ENCODE peak calls at places on chromosomes 5 and 9, in nine cellular contexts. Q, P, T, L, D, E, C, M and H are unnamed samples.
A peak's percentile ranks its signal among the peaks of the same experiment; 100 is the strongest.

GRCh38 chr5:130164966-130165365 is 260.7 kb downstream of the CHSY3 start:
- DNase-seq in T (no peak), Q (no peak), M (no peak), L (no peak), E (no peak), C (no peak), D (peak; percentile 27), P (peak; percentile 10), H (no peak)

GRCh38 chr5:45252991-45253390 is 443.2 kb downstream of the HCN1 start:
- DNase-seq in E (no peak), M (no peak), D (no peak), L (no peak), Q (no peak), P (no peak), C (no peak), T (no peak), H (no peak)

GRCh38 chr5:147175516-147176097 is 59.2 kb upstream of the STK32A start:
- DNase-seq in C (no peak), L (no peak), D (no peak), E (no peak), Q (no peak), P (no peak), M (no peak), T (no peak), H (no peak)

GRCh38 chr5:56581426-56581825 is 233.9 kb upstream of the MAP3K1 start:
- DNase-seq in M (no peak), E (no peak), L (no peak), C (no peak), Q (no peak), D (no peak), P (no peak), T (no peak), H (no peak)

GRCh38 chr5:88883566-88884434 is 816 bp upstream of the MEF2C start:
- DNase-seq in D (peak; percentile 72), T (peak; percentile 34), M (peak; percentile 73), L (peak; percentile 93), P (peak; percentile 18), Q (peak; percentile 50), C (peak; percentile 76), E (no peak), H (peak; percentile 87)

GRCh38 chr9:123637940-123638634 is 282.1 kb downstream of the CRB2 start:
- DNase-seq in T (no peak), Q (no peak), E (no peak), P (no peak), L (no peak), C (no peak), D (peak; percentile 8), M (no peak), H (no peak)

GRCh38 chr5:138077064-138077696 is 6.7 kb upstream of the WNT8A start:
- DNase-seq in P (peak; percentile 73), M (peak; percentile 50), C (peak; percentile 89), Q (peak; percentile 62), D (peak; percentile 23), L (peak; percentile 77), E (peak; percentile 66), T (peak; percentile 72), H (no peak)

GRCh38 chr5:80238778-80239679 is 16.8 kb downstream of the SERINC5 start:
- DNase-seq in E (no peak), C (peak; percentile 71), M (peak; percentile 72), P (no peak), T (peak; percentile 72), Q (no peak), L (peak; percentile 81), D (peak; percentile 77), H (no peak)

GRCh38 chr5:88884435-88884877 is 1.5 kb upstream of the MEF2C start:
- DNase-seq in C (no peak), Q (no peak), T (no peak), L (no peak), P (no peak), D (no peak), M (no peak), E (no peak), H (no peak)

GRCh38 chr5:35198681-35199080 is 31.6 kb downstream of the PRLR start:
- DNase-seq in L (no peak), T (no peak), P (no peak), C (no peak), E (no peak), M (no peak), D (no peak), Q (no peak), H (no peak)

GRCh38 chr9:86772289-86772982 is 174.9 kb downstream of the GAS1 start:
- DNase-seq in E (no peak), M (no peak), C (no peak), T (no peak), P (no peak), D (no peak), Q (no peak), L (no peak), H (no peak)

GRCh38 chr9:37596504-37596903 is 4.1 kb upstream of the TOMM5 start:
- DNase-seq in D (no peak), C (no peak), E (no peak), L (no peak), P (no peak), M (no peak), Q (no peak), T (no peak), H (no peak)

GRCh38 chr5:125083932-125084331 is 337.5 kb upstream of the ZNF608 start:
- DNase-seq in M (no peak), L (no peak), P (no peak), D (peak; percentile 82), C (no peak), Q (no peak), E (no peak), T (no peak), H (no peak)

GRCh38 chr5:74367241-74367733 is 273.2 kb downstream of the ENC1 start:
- DNase-seq in E (no peak), M (peak; percentile 24), C (no peak), D (no peak), P (no peak), Q (no peak), T (no peak), L (no peak), H (no peak)

GRCh38 chr5:178110511-178110910 is 2.8 kb upstream of the N4BP3 start:
- DNase-seq in Q (no peak), P (no peak), M (no peak), L (no peak), D (no peak), C (no peak), E (no peak), T (no peak), H (no peak)

GRCh38 chr9:137070906-137071275 is 534 bp upstream of the SAPCD2 start:
- DNase-seq in C (no peak), E (no peak), M (peak; percentile 72), T (no peak), Q (no peak), P (no peak), L (no peak), D (no peak), H (no peak)

GRCh38 chr5:4653475-4653874 is 486.7 kb upstream of the ADAMTS16 start:
- DNase-seq in C (no peak), D (no peak), Q (no peak), E (no peak), M (no peak), T (no peak), L (no peak), P (no peak), H (no peak)

GRCh38 chr9:100425758-100426157 is 1.2 kb upstream of the MSANTD3 start:
- DNase-seq in P (no peak), Q (no peak), C (no peak), M (no peak), D (peak; percentile 11), L (no peak), T (no peak), E (no peak), H (no peak)
- H3K27ac ChIP-seq in P (peak overlapping the region; percentile 99), Q (peak overlapping the region; percentile 73), C (no peak overlapping the region), M (peak overlapping the region; percentile 87), D (peak overlapping the region; percentile 99), L (peak overlapping the region; percentile 92), T (peak overlapping the region; percentile 88), E (peak overlapping the region; percentile 94), H (peak overlapping the region; percentile 93)

GRCh38 chr9:75238311-75238976 is 150.1 kb downstream of the OSTF1 start:
- DNase-seq in D (peak; percentile 6), P (peak; percentile 65), Q (peak; percentile 62), M (no peak), T (peak; percentile 60), E (peak; percentile 45), L (no peak), C (peak; percentile 71), H (no peak)
- TF ChIP-seq CTCF in D (peak; percentile 47), P (peak; percentile 36), Q (peak; percentile 66), M (peak; percentile 54), T (no peak), E (peak; percentile 64), L (peak; percentile 80), C (peak; percentile 91), H (peak; percentile 37)

GRCh38 chr9:121013911-121014310 is 36.2 kb downstream of the C5 start:
- DNase-seq in M (no peak), P (no peak), L (no peak), E (no peak), Q (no peak), T (no peak), D (no peak), C (no peak), H (no peak)
- H3K27ac ChIP-seq in M (no peak overlapping the region), P (no peak overlapping the region), L (no peak overlapping the region), E (no peak overlapping the region), Q (no peak overlapping the region), T (no peak overlapping the region), D (no peak overlapping the region), C (no peak overlapping the region), H (no peak overlapping the region)

GRCh38 chr9:696332-697090 is 145.0 kb upstream of the DMRT1 start:
- DNase-seq in D (peak; percentile 83), P (peak; percentile 47), M (peak; percentile 45), T (no peak), Q (no peak), E (no peak), L (peak; percentile 88), C (no peak), H (no peak)
- TF ChIP-seq CTCF in D (peak; percentile 31), P (no peak), M (peak; percentile 48), T (no peak), Q (no peak), E (no peak), L (peak; percentile 11), C (no peak), H (no peak)

GRCh38 chr9:70901741-70902140 is 219.7 kb downstream of the TRPM3 start:
- DNase-seq in C (no peak), D (peak; percentile 13), Q (no peak), T (no peak), L (no peak), P (no peak), E (no peak), M (no peak), H (no peak)

GRCh38 chr9:70902171-70902570 is 219.2 kb downstream of the TRPM3 start:
- DNase-seq in Q (no peak), P (no peak), L (no peak), T (no peak), M (no peak), D (peak; percentile 43), E (no peak), C (no peak), H (no peak)

GRCh38 chr9:70901013-70901412 is 220.4 kb downstream of the TRPM3 start:
- DNase-seq in T (no peak), P (no peak), Q (no peak), M (no peak), L (no peak), D (no peak), C (no peak), E (no peak), H (no peak)

DNA sequence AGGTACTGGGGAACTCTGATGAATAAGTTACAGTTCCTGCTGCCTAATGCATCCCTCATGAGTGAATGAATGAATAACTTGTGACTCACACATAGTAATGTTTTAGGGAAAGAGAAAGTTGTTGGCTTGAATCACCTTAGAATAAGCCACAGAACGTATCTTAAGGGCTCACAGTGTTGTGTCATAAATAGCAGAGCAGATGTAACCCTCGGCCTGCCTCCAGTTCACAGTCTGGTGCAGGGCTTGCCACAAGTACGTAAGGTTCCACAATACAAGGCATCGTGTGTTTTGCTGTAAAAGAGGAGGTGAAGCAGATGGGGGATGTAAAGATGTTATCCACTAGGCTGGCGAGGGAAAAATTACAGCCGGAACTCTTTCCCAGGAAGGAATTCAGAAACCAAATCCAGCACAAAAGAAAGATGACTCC is 218.7 kb downstream of the TRPM3 start:
- DNase-seq in L (no peak), Q (no peak), T (no peak), E (peak; percentile 33), M (no peak), D (peak; percentile 100), P (peak; percentile 31), C (no peak), H (no peak)
- H3K27ac ChIP-seq in L (no peak overlapping the region), Q (no peak overlapping the region), T (no peak overlapping the region), E (no peak overlapping the region), M (no peak overlapping the region), D (peak overlapping the region; percentile 89), P (no peak overlapping the region), C (no peak overlapping the region), H (no peak overlapping the region)